ENCODE peak calls at places on chromosomes 16 and 17, in four cellular contexts. O is IMR-90, T is GM06990, F is mucosa of descending colon. W is an unnamed sample.

GRCh38 chr17:16287563-16288027 is 65.7 kb downstream of the CENPV start:
- DNase-seq in T (peak), O (peak), F (peak), W (no peak)

GRCh38 chr17:74566132-74566753 is 1.1 kb downstream of the CD300H start:
- DNase-seq in O (no peak), F (peak), T (no peak), W (no peak)

GRCh38 chr16:81686391-81687182 is 92.5 kb upstream of the PLCG2 start:
- DNase-seq in T (no peak), O (no peak), F (no peak), W (no peak)

GRCh38 chr16:85321856-85322271 is 209.6 kb upstream of the CIBAR2 start:
- DNase-seq in T (no peak), F (peak), O (peak), W (no peak)

GRCh38 chr17:44314869-44315661 is 6.7 kb downstream of the RUNDC3A start:
- DNase-seq in O (no peak), F (no peak), T (no peak), W (no peak)

GRCh38 chr17:42337442-42337841 is 49.1 kb downstream of the STAT5A start:
- DNase-seq in O (peak), F (peak), T (peak), W (no peak)

GRCh38 chr17:6556121-6557039 is at the start of gene PITPNM3:
- DNase-seq in O (no peak), F (peak), T (no peak), W (no peak)

GRCh38 chr16:77850637-77851330 is 62.4 kb downstream of the VAT1L start:
- DNase-seq in O (peak), F (no peak), T (no peak), W (no peak)

GRCh38 chr17:5418858-5419355 is 555 bp downstream of the NUP88 start:
- DNase-seq in T (peak), F (peak), O (peak), W (peak)

GRCh38 chr17:6940186-6940649 is 55.6 kb upstream of the ALOX12 start:
- DNase-seq in F (no peak), O (no peak), T (no peak), W (no peak)

GRCh38 chr17:36629252-36629847 is 28.0 kb downstream of the MRM1 start:
- DNase-seq in F (peak), O (peak), T (peak), W (peak)

GRCh38 chr16:8607214-8607613 is 14.3 kb upstream of the METTL22 start:
- DNase-seq in F (no peak), O (no peak), T (no peak), W (no peak)

GRCh38 chr17:56785396-56785795 is 48.3 kb downstream of the C17orf67 start:
- DNase-seq in O (peak), F (no peak), T (no peak), W (no peak)

GRCh38 chr16:67326472-67327309 is at the start of the genes KCTD19 and LRRC36:
- DNase-seq in T (peak), O (no peak), F (peak), W (peak)

GRCh38 chr17:17704931-17705330 is 23.7 kb downstream of the RAI1 start:
- DNase-seq in F (no peak), T (no peak), O (no peak), W (no peak)

GRCh38 chr17:35099929-35100328 is 19.7 kb downstream of the RAD51D start:
- DNase-seq in T (no peak), O (no peak), F (no peak), W (no peak)

GRCh38 chr16:66275795-66276428 is 90.6 kb upstream of the CDH5 start:
- DNase-seq in F (peak), O (peak), T (no peak), W (peak)

GRCh38 chr17:27959382-27959709 is 66.2 kb upstream of the LYRM9 start:
- DNase-seq in T (no peak), O (peak), F (no peak), W (no peak)

GRCh38 chr17:41687828-41688640 is 651 bp upstream of the EIF1 start:
- DNase-seq in O (peak), T (no peak), F (peak), W (no peak)

GRCh38 chr17:5077781-5078105 is 524 bp upstream of the ZFP3 start:
- DNase-seq in T (no peak), O (no peak), F (no peak), W (no peak)

GRCh38 chr16:35398208-35398607 is 1938.8 kb downstream of the TP53TG3F start:
- DNase-seq in O (no peak), F (no peak), T (no peak), W (no peak)

GRCh38 chr17:17698869-17699351 is 17.7 kb downstream of the RAI1 start:
- DNase-seq in F (no peak), O (peak), T (no peak), W (no peak)

GRCh38 chr17:32596666-32597065 is 109.9 kb downstream of the CDK5R1 start:
- DNase-seq in F (no peak), O (peak), T (peak), W (no peak)

GRCh38 chr16:79915264-79916160 is 315.0 kb upstream of the MAF start:
- DNase-seq in F (no peak), T (no peak), O (no peak), W (no peak)

GRCh38 chr17:17381438-17382059 is 78.4 kb downstream of the NT5M start:
- DNase-seq in F (no peak), T (no peak), O (no peak), W (no peak)

GRCh38 chr16:51416921-51417320 is 265.9 kb upstream of the SALL1 start:
- DNase-seq in T (no peak), O (peak), F (no peak), W (no peak)

GRCh38 chr17:16938496-16939270 is 33.2 kb downstream of the TNFRSF13B start:
- DNase-seq in T (no peak), O (no peak), F (no peak), W (no peak)

GRCh38 chr17:75876938-75877751 is 1.2 kb downstream of the TRIM47 start:
- DNase-seq in T (peak), O (peak), F (peak), W (peak)

GRCh38 chr17:65332375-65332774 is 195.2 kb downstream of the RGS9 start:
- DNase-seq in O (peak), T (no peak), F (no peak), W (no peak)

GRCh38 chr17:49979748-49980479 is 10.9 kb downstream of the DLX4 start:
- DNase-seq in T (no peak), F (no peak), O (no peak), W (no peak)

GRCh38 chr16:23257682-23258081 is 44.4 kb upstream of the SCNN1B start:
- DNase-seq in T (no peak), O (no peak), F (no peak), W (no peak)

GRCh38 chr17:53627511-53627910 is 195.2 kb upstream of the KIF2B start:
- DNase-seq in F (no peak), O (peak), T (no peak), W (no peak)

GRCh38 chr16:88753600-88753999 is 31.4 kb downstream of the PIEZO1 start:
- DNase-seq in F (no peak), O (no peak), T (no peak), W (no peak)
- TF ChIP-seq CTCF in F (no peak), O (no peak), T (no peak), W (no peak)

GRCh38 chr17:39222866-39223834 is 2.6 kb downstream of the STAC2 start:
- DNase-seq in T (no peak), F (no peak), O (no peak), W (no peak)

GRCh38 chr17:39225974-39226683 is 384 bp upstream of the STAC2 start:
- DNase-seq in T (no peak), F (peak), O (peak), W (peak)

GRCh38 chr17:39225308-39225973 is at the start of gene STAC2:
- DNase-seq in T (no peak), O (no peak), F (no peak), W (no peak)

GRCh38 chr17:39223907-39224777 is 1.6 kb downstream of the STAC2 start:
- DNase-seq in O (no peak), T (no peak), F (no peak), W (no peak)

GRCh38 chr17:39224778-39225307 is 902 bp downstream of the STAC2 start:
- DNase-seq in T (no peak), F (no peak), O (no peak), W (no peak)
- TF ChIP-seq CTCF in T (no peak), F (no peak), O (no peak), W (no peak)

GRCh38 chr16:49443576-49443975 is 70.0 kb downstream of the C16orf78 start:
- DNase-seq in O (no peak), T (no peak), F (no peak), W (no peak)

GRCh38 chr16:49439676-49440075 is 66.1 kb downstream of the C16orf78 start:
- DNase-seq in O (no peak), T (no peak), F (no peak), W (no peak)

GRCh38 chr16:49440156-49441065 is 66.8 kb downstream of the C16orf78 start:
- DNase-seq in O (no peak), T (no peak), F (no peak), W (no peak)

GRCh38 chr16:49442805-49443204 is 69.2 kb downstream of the C16orf78 start:
- DNase-seq in F (no peak), T (no peak), O (no peak), W (no peak)

DNA sequence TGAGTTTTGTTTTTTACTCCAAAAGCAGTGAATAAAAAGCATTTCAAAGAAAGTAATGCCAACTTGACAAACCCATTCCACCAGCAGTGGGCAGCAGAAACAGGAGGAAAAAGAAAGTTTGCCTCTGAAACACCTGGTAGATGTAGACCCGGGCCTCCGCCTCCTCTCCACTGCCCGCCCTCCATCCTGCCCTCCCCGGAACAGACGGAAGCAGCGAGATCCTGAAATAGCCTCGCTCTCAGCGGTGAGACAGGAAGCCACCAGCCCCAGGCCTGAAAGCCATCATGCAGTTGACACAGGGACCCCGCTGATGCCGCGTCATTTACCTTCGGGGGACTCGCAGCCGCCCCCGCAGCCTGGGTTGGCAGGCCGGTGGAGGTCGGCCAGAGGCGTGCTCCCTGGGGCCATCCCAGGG is 67.8 kb downstream of the C16orf78 start:
- DNase-seq in O (no peak), F (peak), T (peak), W (peak)
- TF ChIP-seq CTCF in O (no peak), F (no peak), T (peak), W (peak)

GRCh38 chr16:73385701-73386100 is 337.8 kb upstream of the ZFHX3 start:
- DNase-seq in T (no peak), O (no peak), F (no peak), W (no peak)

GRCh38 chr16:73387979-73388378 is 340.1 kb upstream of the ZFHX3 start:
- DNase-seq in F (no peak), O (no peak), T (no peak), W (no peak)

GRCh38 chr16:73390936-73391335 is 343.0 kb upstream of the ZFHX3 start:
- DNase-seq in O (peak), T (no peak), F (no peak), W (no peak)

GRCh38 chr16:73390491-73390890 is 342.6 kb upstream of the ZFHX3 start:
- DNase-seq in O (no peak), T (no peak), F (no peak), W (no peak)

DNA sequence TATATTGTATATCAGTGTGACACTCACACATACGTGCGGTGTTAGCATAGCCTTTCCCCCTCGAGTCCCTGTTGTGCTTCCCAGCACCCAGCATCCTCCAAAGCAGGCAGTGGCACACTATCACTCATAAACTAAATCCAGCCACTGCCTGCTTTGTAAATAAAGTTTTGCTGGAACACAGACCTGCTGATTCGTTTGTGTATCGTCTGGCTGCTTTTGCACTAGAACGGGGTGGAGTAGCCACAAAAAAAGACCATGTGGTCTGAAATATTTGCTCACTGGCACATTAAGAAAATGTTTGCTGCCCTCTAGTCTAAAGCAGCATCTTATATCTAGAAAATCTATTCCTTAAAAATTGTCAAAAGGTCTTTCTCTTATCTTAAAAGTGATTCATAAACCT is 341.1 kb upstream of the ZFHX3 start:
- DNase-seq in T (no peak), O (no peak), F (peak), W (no peak)
- TF ChIP-seq CTCF in T (no peak), O (no peak), F (no peak), W (no peak)

GRCh38 chr16:3793161-3793576 is 75.8 kb upstream of the TRAP1 start:
- DNase-seq in F (no peak), O (no peak), T (no peak), W (no peak)
- TF ChIP-seq CTCF in F (no peak), O (no peak), T (no peak), W (no peak)

DNA sequence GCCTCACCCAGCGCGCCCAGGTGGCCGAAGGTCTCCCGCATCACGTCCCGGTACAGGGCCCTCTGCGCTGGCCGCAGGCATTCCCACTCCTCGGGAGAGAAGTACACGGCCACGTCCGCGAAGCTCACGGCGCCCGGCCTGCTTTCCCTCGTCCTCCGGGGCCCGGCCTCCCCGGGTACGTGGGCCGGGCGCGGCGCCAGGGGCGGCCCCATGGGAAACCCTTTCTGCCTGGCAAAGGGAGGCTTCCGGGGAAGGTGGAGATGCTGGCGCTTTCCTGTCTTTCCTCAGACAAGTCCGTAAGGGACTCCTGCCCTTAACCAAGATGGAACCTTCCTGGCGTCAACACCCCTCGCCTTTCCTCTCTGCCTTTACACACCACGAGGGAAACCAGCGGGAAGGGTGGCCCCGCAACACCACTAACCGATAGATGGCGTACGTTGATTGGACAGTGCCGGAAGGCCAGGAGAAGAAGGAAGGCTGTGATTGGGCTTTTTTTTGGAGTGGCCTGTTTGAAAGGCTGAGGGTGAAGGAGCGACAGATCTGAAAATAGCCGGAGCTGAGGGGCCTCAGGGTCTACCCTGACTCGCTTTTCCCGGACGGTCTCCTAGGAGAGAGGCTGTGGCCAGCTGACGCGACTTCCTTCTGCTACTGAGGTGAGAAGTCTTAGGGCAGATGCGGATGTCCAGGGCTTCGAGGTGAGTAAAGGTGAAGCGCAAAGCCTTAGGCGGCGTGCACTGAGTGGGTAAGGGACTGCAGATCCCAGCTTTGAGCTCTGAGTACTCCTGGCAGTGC is at the start of gene ZNF785:
- DNase-seq in O (peak), F (peak), T (peak), W (peak)
- TF ChIP-seq CTCF in O (peak), F (peak), T (peak), W (no peak)

DNA sequence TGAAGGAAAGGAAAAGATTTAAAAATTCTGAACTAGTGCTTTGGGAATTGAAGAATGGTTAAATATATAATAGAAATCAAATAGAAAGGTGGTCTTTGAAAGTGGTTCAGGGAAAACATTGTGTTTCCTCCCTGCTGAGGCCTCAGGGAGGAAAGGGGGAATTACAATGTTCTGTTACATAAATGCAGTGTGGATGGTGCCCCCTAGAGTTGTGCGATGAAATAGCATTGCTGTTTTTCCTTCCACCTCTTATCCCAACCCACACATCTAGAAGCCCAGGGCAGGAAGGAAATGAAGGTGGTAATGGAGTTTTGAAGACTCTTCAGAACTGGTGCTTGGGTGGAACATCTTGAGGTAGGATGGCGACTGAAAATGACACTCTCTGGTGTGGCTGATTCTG is 6.4 kb upstream of the TOX3 start:
- DNase-seq in F (no peak), O (no peak), T (no peak), W (no peak)
- TF ChIP-seq CTCF in F (no peak), O (no peak), T (peak), W (peak)